ENCODE peak calls at places on chromosomes 7 and 10, in seven cellular contexts. F is prostate gland; H is T-helper 9 cell; E is naive thymus-derived CD8-positive, alpha-beta T cell; D is A172; L is osteoblast; Z is stimulated activated CD8-positive, alpha-beta memory T cell treated with anti-CD3 and anti-CD28 coated beads, Interleukin-4, amount 100 ng/mL, for 24 hours. C is an unnamed sample.

GRCh38 chr10:47181057-47181849 is 118.7 kb upstream of the GDF10 start:
- DNase-seq in L (no peak), E (no peak), D (no peak), H (no peak), F (no peak), Z (no peak), C (no peak)

GRCh38 chr7:13044309-13044708 is 356.9 kb downstream of the ARL4A start:
- DNase-seq in H (no peak), E (no peak), Z (no peak), L (no peak), F (no peak), D (no peak), C (no peak)

GRCh38 chr7:122637799-122638198 is 61.1 kb downstream of the RNF133 start:
- DNase-seq in Z (no peak), L (no peak), E (no peak), F (no peak), H (no peak), D (no peak), C (no peak)

GRCh38 chr7:18020138-18020715 is 7.4 kb downstream of the PRPS1L1 start:
- DNase-seq in Z (no peak), E (no peak), F (no peak), D (peak; percentile 55), H (no peak), L (peak; percentile 31), C (no peak)

GRCh38 chr10:132422169-132422691 is 25.2 kb downstream of the PWWP2B start:
- DNase-seq in D (no peak), H (no peak), E (no peak), F (no peak), L (no peak), Z (no peak), C (no peak)

GRCh38 chr7:101216860-101217387 is 457 bp downstream of the PLOD3 start:
- DNase-seq in L (no peak), Z (no peak), E (no peak), H (no peak), F (no peak), D (no peak), C (no peak)

GRCh38 chr10:119896937-119897336 is 4.4 kb downstream of the SEC23IP start:
- DNase-seq in H (no peak), L (no peak), E (no peak), F (peak; percentile 13), Z (no peak), D (no peak), C (peak; percentile 77)

GRCh38 chr7:17056491-17057142 is 174.8 kb upstream of the AGR3 start:
- DNase-seq in L (no peak), H (no peak), Z (no peak), F (no peak), E (no peak), D (no peak), C (no peak)

GRCh38 chr10:74799840-74800239 is 26.6 kb upstream of the KAT6B start:
- DNase-seq in D (peak; percentile 88), H (no peak), Z (no peak), L (peak; percentile 26), F (peak; percentile 14), E (no peak), C (no peak)

GRCh38 chr10:8043569-8044306 is 10.8 kb upstream of the GATA3 start:
- DNase-seq in D (no peak), H (no peak), F (no peak), Z (no peak), E (peak; percentile 72), L (peak; percentile 68), C (no peak)

GRCh38 chr7:135980665-135981180 is 3.6 kb upstream of the MTPN start:
- DNase-seq in E (peak; percentile 71), D (peak; percentile 96), Z (peak; percentile 25), H (peak; percentile 45), L (no peak), F (no peak), C (no peak)

GRCh38 chr7:77565917-77566316 is 28.8 kb downstream of the PTPN12 start:
- DNase-seq in E (no peak), D (no peak), L (no peak), H (no peak), F (no peak), Z (no peak), C (no peak)

GRCh38 chr10:52818019-52818418 is 45.4 kb upstream of the MBL2 start:
- DNase-seq in D (peak; percentile 55), F (no peak), E (no peak), H (no peak), L (no peak), Z (no peak), C (no peak)

GRCh38 chr7:13279854-13280435 is 592.5 kb downstream of the ARL4A start:
- DNase-seq in Z (no peak), L (no peak), F (no peak), D (peak; percentile 39), H (no peak), E (no peak), C (no peak)

GRCh38 chr10:78798976-78799730 is 269.6 kb upstream of the ZMIZ1 start:
- DNase-seq in F (no peak), D (no peak), E (no peak), H (no peak), L (no peak), Z (no peak), C (no peak)

GRCh38 chr7:28986723-28987122 is 28.6 kb upstream of the TRIL start:
- DNase-seq in H (no peak), E (no peak), D (no peak), L (no peak), F (no peak), Z (no peak), C (no peak)

GRCh38 chr10:15472431-15473400 is 101.6 kb upstream of the FAM171A1 start:
- DNase-seq in F (no peak), L (peak; percentile 50), E (no peak), H (no peak), Z (no peak), D (no peak), C (no peak)

GRCh38 chr10:106740071-106740470 is 424.4 kb downstream of the SORCS1 start:
- DNase-seq in D (no peak), H (no peak), E (no peak), Z (no peak), F (no peak), L (no peak), C (no peak)

GRCh38 chr10:68559872-68560200 is 301 bp upstream of the TET1 start:
- DNase-seq in E (no peak), L (peak; percentile 71), D (no peak), F (no peak), Z (no peak), H (no peak), C (peak; percentile 2)

GRCh38 chr7:32316831-32317230 is 173.3 kb downstream of the LSM5 start:
- DNase-seq in F (no peak), Z (no peak), E (no peak), D (no peak), L (no peak), H (no peak), C (no peak)

GRCh38 chr10:67780759-67781538 is 57.0 kb downstream of the DNAJC12 start:
- DNase-seq in H (no peak), Z (no peak), L (no peak), D (no peak), F (no peak), E (no peak), C (no peak)

GRCh38 chr10:86330778-86331763 is 35.5 kb downstream of the GRID1 start:
- DNase-seq in F (no peak), L (peak; percentile 69), E (no peak), Z (no peak), D (no peak), H (no peak), C (no peak)

GRCh38 chr7:76358053-76358477 is 726 bp downstream of the YWHAG start:
- DNase-seq in H (peak; percentile 32), D (peak; percentile 61), E (peak; percentile 67), F (peak; percentile 68), Z (peak; percentile 31), L (no peak), C (peak; percentile 64)

GRCh38 chr10:91590142-91590903 is 42.5 kb downstream of the PPP1R3C start:
- DNase-seq in E (no peak), Z (no peak), H (no peak), L (peak; percentile 91), F (peak; percentile 72), D (peak; percentile 66), C (peak; percentile 60)

GRCh38 chr10:77711683-77712049 is 74.1 kb upstream of the KCNMA1 start:
- DNase-seq in F (no peak), D (no peak), E (no peak), L (no peak), Z (no peak), H (no peak), C (no peak)

GRCh38 chr7:33849961-33850559 is 55.3 kb upstream of the BMPER start:
- DNase-seq in Z (no peak), E (no peak), H (no peak), D (no peak), L (no peak), F (no peak), C (no peak)

GRCh38 chr7:88771417-88771816 is 11.9 kb downstream of the ZNF804B start:
- DNase-seq in Z (no peak), D (no peak), E (no peak), L (no peak), F (no peak), H (no peak), C (no peak)

GRCh38 chr10:132541129-132541528 is 3.5 kb downstream of the INPP5A start:
- DNase-seq in H (no peak), L (no peak), Z (no peak), F (no peak), D (no peak), E (peak; percentile 61), C (no peak)

GRCh38 chr10:72557362-72557761 is 68.5 kb downstream of the MICU1 start:
- DNase-seq in H (no peak), Z (no peak), F (no peak), E (no peak), D (peak; percentile 15), L (peak; percentile 26), C (no peak)

GRCh38 chr10:128860574-128860973 is 606.5 kb upstream of the MGMT start:
- DNase-seq in L (no peak), H (no peak), D (no peak), F (no peak), E (no peak), Z (no peak), C (no peak)

GRCh38 chr7:26688936-26689506 is 175.4 kb downstream of the SKAP2 start:
- DNase-seq in F (no peak), H (no peak), Z (no peak), L (no peak), D (no peak), E (no peak), C (no peak)

GRCh38 chr10:19930936-19931859 is 115.0 kb downstream of the PLXDC2 start:
- DNase-seq in D (peak; percentile 77), F (peak; percentile 63), L (peak; percentile 34), E (no peak), H (no peak), Z (no peak), C (peak; percentile 86)

GRCh38 chr7:104903044-104903443 is 111.0 kb upstream of the KMT2E start:
- DNase-seq in F (no peak), Z (no peak), D (no peak), L (no peak), H (no peak), E (no peak), C (no peak)

GRCh38 chr10:61617180-61617579 is 45.5 kb upstream of the CABCOCO1 start:
- DNase-seq in L (no peak), D (no peak), F (no peak), E (no peak), Z (no peak), H (no peak), C (no peak)

GRCh38 chr7:128153436-128153835 is 87.6 kb upstream of the LEP start:
- DNase-seq in Z (no peak), E (no peak), D (no peak), H (no peak), L (no peak), F (no peak), C (no peak)

GRCh38 chr7:141466151-141466904 is 84.9 kb upstream of the AGK start:
- DNase-seq in D (no peak), H (no peak), E (no peak), L (peak; percentile 63), F (no peak), Z (no peak), C (no peak)

GRCh38 chr10:42975558-42976352 is 101.1 kb upstream of the RET start:
- DNase-seq in L (peak; percentile 68), H (no peak), E (peak; percentile 46), D (no peak), F (no peak), Z (no peak), C (no peak)

GRCh38 chr7:1537631-1538412 is 7.3 kb downstream of the MAFK start:
- DNase-seq in D (peak; percentile 99), E (no peak), H (no peak), Z (no peak), L (peak; percentile 99), F (no peak), C (peak; percentile 61)